ENCODE peak calls at places on chromosomes 4 and X, in ten cellular contexts. L, O, Z, F, N, A, D, I, B and H are unnamed samples.

GRCh38 chr4:100189820-100190642 is at the start of gene DDIT4L:
- DNase-seq in L (peak; percentile 40), O (peak; percentile 4), Z (peak; percentile 69), F (peak; percentile 53), N (no peak), A (peak; percentile 23), D (no peak), I (no peak), B (peak; percentile 15), H (no peak)

GRCh38 chr4:16124232-16124631 is 40.4 kb upstream of the PROM1 start:
- DNase-seq in L (no peak), O (no peak), Z (no peak), F (no peak), N (no peak), A (no peak), D (no peak), I (no peak), B (no peak), H (no peak)

GRCh38 chr4:172881645-172882044 is 287.0 kb upstream of the GALNT7 start:
- DNase-seq in L (no peak), O (no peak), Z (no peak), F (no peak), N (no peak), A (no peak), D (no peak), I (no peak), B (no peak), H (no peak)

GRCh38 chrX:39063037-39063436 is 261.8 kb downstream of the MID1IP1 start:
- DNase-seq in L (peak; percentile 5), O (no peak), Z (no peak), F (peak; percentile 81), N (no peak), A (no peak), D (peak; percentile 40), I (no peak), B (no peak), H (no peak)

GRCh38 chr4:137647375-137647774 is 115.1 kb upstream of the PCDH18 start:
- DNase-seq in L (no peak), O (no peak), Z (no peak), F (no peak), N (no peak), A (no peak), D (no peak), I (no peak), B (no peak), H (no peak)

GRCh38 chrX:132692066-132692465 is 203.2 kb upstream of the MBNL3 start:
- DNase-seq in L (peak; percentile 11), O (no peak), Z (no peak), F (peak; percentile 43), N (no peak), A (no peak), D (peak; percentile 15), I (no peak), B (no peak), H (no peak)

GRCh38 chr4:10664408-10664807 is 20.2 kb downstream of the CLNK start:
- DNase-seq in L (peak; percentile 92), O (no peak), Z (peak; percentile 30), F (no peak), N (no peak), A (no peak), D (peak; percentile 38), I (peak; percentile 49), B (no peak), H (peak; percentile 23)

GRCh38 chrX:47501226-47502071 is 18.4 kb upstream of the ZNF41 start:
- DNase-seq in L (peak; percentile 85), O (no peak), Z (no peak), F (no peak), N (no peak), A (no peak), D (no peak), I (no peak), B (no peak), H (no peak)

GRCh38 chr4:86816463-86817107 is 32.6 kb downstream of the SLC10A6 start:
- DNase-seq in L (peak; percentile 74), O (no peak), Z (peak; percentile 41), F (no peak), N (no peak), A (no peak), D (peak; percentile 72), I (peak; percentile 54), B (no peak), H (no peak)

GRCh38 chr4:62434921-62435320 is 1234.8 kb downstream of the ADGRL3 start:
- DNase-seq in L (no peak), O (no peak), Z (no peak), F (no peak), N (no peak), A (no peak), D (no peak), I (no peak), B (no peak), H (no peak)

DNA sequence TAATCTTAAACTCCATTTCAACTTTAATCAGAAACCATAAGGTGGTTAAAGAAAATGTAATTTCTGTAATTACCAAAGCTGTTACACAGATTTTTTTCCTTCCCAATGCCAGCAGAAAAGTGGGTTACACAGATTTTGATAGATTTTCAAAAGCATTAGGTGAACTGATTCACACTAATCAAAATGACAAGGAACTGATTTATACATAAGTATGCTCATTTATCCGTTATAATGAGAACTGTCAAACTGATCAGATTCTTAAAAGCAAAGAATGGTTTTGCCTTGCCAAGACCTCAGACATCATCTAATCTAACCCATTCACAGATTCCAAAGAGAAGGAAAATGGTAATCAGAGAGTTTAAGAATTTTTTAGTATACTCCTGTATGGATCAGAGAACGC is 5.2 kb downstream of the UGDH start:
- DNase-seq in L (no peak), O (no peak), Z (no peak), F (no peak), N (no peak), A (no peak), D (no peak), I (no peak), B (no peak), H (no peak)
- H3K4me3 ChIP-seq in L (peak overlapping the region; percentile 5), O (no peak overlapping the region), Z (no peak overlapping the region), F (no peak overlapping the region), N (no peak overlapping the region), A (no peak overlapping the region), D (no peak overlapping the region), I (no peak overlapping the region), B (no peak overlapping the region), H (no peak overlapping the region)

DNA sequence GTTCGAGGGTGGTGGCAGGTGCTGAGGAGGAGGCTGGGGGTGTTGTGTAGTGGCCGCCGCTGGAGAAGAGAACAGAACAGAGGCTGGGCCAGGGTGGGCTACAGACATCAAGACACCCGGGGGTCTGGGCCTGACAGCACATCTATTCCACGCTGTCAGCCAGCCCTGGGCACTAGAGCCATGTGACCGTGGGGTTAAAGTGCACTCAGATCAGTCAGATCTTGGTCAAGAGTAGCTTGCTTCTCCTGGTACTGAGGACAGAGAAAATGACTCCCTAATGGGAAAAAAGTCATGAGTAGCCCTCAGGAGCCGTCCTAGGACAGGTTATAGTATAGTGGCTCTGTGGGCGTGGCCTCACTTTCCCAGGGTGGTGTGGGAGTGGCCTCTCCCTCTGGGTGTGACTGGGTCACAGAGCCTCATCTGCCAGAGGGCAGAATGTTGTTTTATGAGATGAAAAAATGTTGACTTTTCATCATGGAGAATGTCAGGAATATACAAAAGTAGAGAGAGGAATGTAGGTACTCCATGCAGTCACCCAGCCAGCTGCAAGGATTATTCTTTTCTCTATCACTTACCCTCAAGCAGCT is 19.4 kb downstream of the TRMT44 start:
- DNase-seq in L (no peak), O (no peak), Z (no peak), F (no peak), N (no peak), A (peak; percentile 37), D (no peak), I (no peak), B (no peak), H (no peak)
- H3K4me3 ChIP-seq in L (no peak overlapping the region), O (no peak overlapping the region), Z (no peak overlapping the region), F (no peak overlapping the region), N (no peak overlapping the region), A (no peak overlapping the region), D (no peak overlapping the region), I (no peak overlapping the region), B (no peak overlapping the region), H (no peak overlapping the region)

GRCh38 chr4:6942238-6942800 is 32.7 kb downstream of the TBC1D14 start:
- DNase-seq in L (peak; percentile 94), O (peak; percentile 66), Z (no peak), F (no peak), N (no peak), A (peak; percentile 56), D (no peak), I (no peak), B (peak; percentile 32), H (peak; percentile 81)
- H3K4me3 ChIP-seq in L (no peak overlapping the region), O (peak overlapping the region; percentile 52), Z (no peak overlapping the region), F (no peak overlapping the region), N (no peak overlapping the region), A (peak overlapping the region; percentile 5), D (no peak overlapping the region), I (no peak overlapping the region), B (peak overlapping the region; percentile 49), H (no peak overlapping the region)

GRCh38 chrX:139203681-139204575 is 326.6 kb upstream of the F9 start:
- DNase-seq in L (peak; percentile 13), O (no peak), Z (peak; percentile 21), F (peak; percentile 45), N (no peak), A (peak; percentile 21), D (no peak), I (no peak), B (no peak), H (no peak)

GRCh38 chrX:139206914-139207313 is 323.6 kb upstream of the F9 start:
- DNase-seq in L (no peak), O (no peak), Z (no peak), F (no peak), N (no peak), A (no peak), D (no peak), I (no peak), B (no peak), H (no peak)

GRCh38 chrX:139202742-139203410 is 327.7 kb upstream of the F9 start:
- DNase-seq in L (no peak), O (no peak), Z (no peak), F (no peak), N (no peak), A (no peak), D (no peak), I (no peak), B (no peak), H (no peak)

GRCh38 chrX:139204576-139204902 is 326.0 kb upstream of the F9 start:
- DNase-seq in L (no peak), O (no peak), Z (no peak), F (peak; percentile 21), N (no peak), A (no peak), D (no peak), I (no peak), B (no peak), H (no peak)

DNA sequence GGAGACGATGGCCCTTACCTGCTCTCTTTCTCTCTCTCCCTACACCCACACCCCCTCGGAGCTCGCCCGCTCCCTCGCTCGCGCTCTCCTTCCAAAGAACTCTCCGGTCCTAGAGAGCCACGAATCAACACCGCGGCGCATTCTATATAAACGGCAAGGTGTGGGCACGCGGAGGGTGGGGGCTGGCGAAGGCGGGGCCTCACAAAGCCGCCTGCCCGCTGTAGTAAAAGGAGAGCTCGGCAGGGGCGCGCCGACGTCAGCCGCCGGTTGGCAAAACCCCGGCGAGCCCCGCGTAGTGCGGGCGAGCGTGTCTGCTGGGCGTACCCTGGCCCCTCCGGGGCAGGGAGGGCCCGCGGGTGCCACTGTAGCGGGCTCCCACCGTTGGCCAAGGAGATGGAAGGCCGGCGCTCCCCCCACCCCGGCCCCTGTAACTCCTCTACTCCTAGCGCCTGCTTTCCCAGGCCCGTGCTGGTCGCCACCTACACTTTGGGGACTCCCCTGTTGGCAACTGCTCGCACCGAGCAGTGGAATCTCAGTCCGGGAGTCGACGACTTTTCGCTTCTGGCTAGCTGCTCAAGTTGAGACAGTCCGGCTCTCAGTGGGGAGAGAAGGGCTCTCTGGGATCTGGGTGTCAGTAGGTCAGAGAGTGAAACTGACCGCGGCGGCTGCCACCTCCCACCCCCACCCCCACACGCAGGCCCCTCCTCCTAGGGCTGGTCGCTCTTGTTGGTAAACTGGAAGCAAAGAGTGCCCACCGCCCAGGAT is 325.5 kb upstream of the F9 start:
- DNase-seq in L (no peak), O (no peak), Z (peak; percentile 58), F (peak; percentile 46), N (no peak), A (peak; percentile 51), D (no peak), I (no peak), B (no peak), H (no peak)
- H3K4me3 ChIP-seq in L (peak overlapping the region; percentile 18), O (no peak overlapping the region), Z (peak overlapping the region; percentile 69), F (peak overlapping the region; percentile 49), N (peak overlapping the region; percentile 38), A (peak overlapping the region; percentile 45), D (no peak overlapping the region), I (peak overlapping the region; percentile 46), B (no peak overlapping the region), H (peak overlapping the region; percentile 57)